ENCODE peak calls at places on chromosomes 13 and 19, in seven cellular contexts. One of them, this sample, is unnamed.

GRCh38 chr13:24520733-24521132 is 8.2 kb upstream of the PARP4 start:
- DNase-seq in GM12865: no peak
- DNase-seq in WTC11: no peak
- DNase-seq in OCI-LY7: no peak
- DNase-seq in mucosa of descending colon: no peak
- DNase-seq in A549: no peak
- DNase-seq in GM13976: no peak
- DNase-seq in this sample: no peak

GRCh38 chr13:113775451-113776145 is 16.6 kb downstream of the TMEM255B start:
- DNase-seq in OCI-LY7: no peak
- DNase-seq in mucosa of descending colon: no peak
- DNase-seq in A549: no peak
- DNase-seq in WTC11: no peak
- DNase-seq in GM13976: no peak
- DNase-seq in GM12865: no peak
- DNase-seq in this sample: no peak

GRCh38 chr13:48233097-48233885 is at the start of gene ITM2B:
- DNase-seq in GM12865: peak; percentile 62
- DNase-seq in GM13976: peak; percentile 75
- DNase-seq in A549: peak; percentile 64
- DNase-seq in mucosa of descending colon: peak; percentile 84
- DNase-seq in WTC11: peak; percentile 70
- DNase-seq in OCI-LY7: peak; percentile 77
- DNase-seq in this sample: peak; percentile 60

GRCh38 chr13:112060431-112060830 is 6.5 kb upstream of the SOX1 start:
- DNase-seq in GM12865: no peak
- DNase-seq in WTC11: no peak
- DNase-seq in A549: no peak
- DNase-seq in OCI-LY7: no peak
- DNase-seq in GM13976: no peak
- DNase-seq in mucosa of descending colon: no peak
- DNase-seq in this sample: no peak

GRCh38 chr19:17103177-17103576 is 27.6 kb downstream of the MYO9B start:
- DNase-seq in WTC11: peak; percentile 70
- DNase-seq in A549: peak; percentile 58
- DNase-seq in GM12865: no peak
- DNase-seq in GM13976: no peak
- DNase-seq in OCI-LY7: no peak
- DNase-seq in mucosa of descending colon: no peak
- DNase-seq in this sample: peak; percentile 49

GRCh38 chr13:48156466-48156865 is 61.6 kb upstream of the MED4 start:
- DNase-seq in GM12865: peak; percentile 46
- DNase-seq in WTC11: peak; percentile 29
- DNase-seq in OCI-LY7: peak; percentile 27
- DNase-seq in mucosa of descending colon: peak; percentile 53
- DNase-seq in GM13976: no peak
- DNase-seq in A549: no peak
- DNase-seq in this sample: peak; percentile 91

GRCh38 chr13:22757530-22758120 is 423.2 kb upstream of the SGCG start:
- DNase-seq in WTC11: no peak
- DNase-seq in mucosa of descending colon: no peak
- DNase-seq in GM12865: no peak
- DNase-seq in A549: peak; percentile 10
- DNase-seq in GM13976: no peak
- DNase-seq in OCI-LY7: no peak
- DNase-seq in this sample: no peak

GRCh38 chr13:21106089-21106488 is 44.7 kb upstream of the LATS2 start:
- DNase-seq in A549: no peak
- DNase-seq in GM12865: no peak
- DNase-seq in OCI-LY7: no peak
- DNase-seq in GM13976: no peak
- DNase-seq in mucosa of descending colon: no peak
- DNase-seq in WTC11: no peak
- DNase-seq in this sample: no peak

GRCh38 chr13:45278096-45278645 is 62.8 kb downstream of the TPT1 start:
- DNase-seq in GM13976: no peak
- DNase-seq in OCI-LY7: no peak
- DNase-seq in A549: no peak
- DNase-seq in mucosa of descending colon: no peak
- DNase-seq in WTC11: no peak
- DNase-seq in GM12865: no peak
- DNase-seq in this sample: no peak

GRCh38 chr13:36858285-36858684 is 39.3 kb downstream of the RFXAP start:
- DNase-seq in OCI-LY7: peak; percentile 82
- DNase-seq in mucosa of descending colon: peak; percentile 18
- DNase-seq in A549: peak; percentile 53
- DNase-seq in WTC11: no peak
- DNase-seq in GM12865: peak; percentile 58
- DNase-seq in GM13976: peak; percentile 37
- DNase-seq in this sample: no peak
- TF ChIP-seq CTCF in OCI-LY7: peak; percentile 82
- TF ChIP-seq CTCF in mucosa of descending colon: no peak
- TF ChIP-seq CTCF in A549: peak; percentile 48
- TF ChIP-seq CTCF in WTC11: peak; percentile 13
- TF ChIP-seq CTCF in GM12865: peak; percentile 43
- TF ChIP-seq CTCF in GM13976: peak; percentile 20
- TF ChIP-seq CTCF in this sample: peak; percentile 61

GRCh38 chr13:59176775-59177174 is 987.0 kb downstream of the DIAPH3 start:
- DNase-seq in GM13976: peak; percentile 16
- DNase-seq in OCI-LY7: peak; percentile 14
- DNase-seq in A549: peak; percentile 5
- DNase-seq in GM12865: peak; percentile 3
- DNase-seq in mucosa of descending colon: no peak
- DNase-seq in WTC11: no peak
- DNase-seq in this sample: no peak
- TF ChIP-seq CTCF in GM13976: peak; percentile 30
- TF ChIP-seq CTCF in OCI-LY7: peak; percentile 67
- TF ChIP-seq CTCF in A549: no peak
- TF ChIP-seq CTCF in GM12865: peak; percentile 26
- TF ChIP-seq CTCF in mucosa of descending colon: no peak
- TF ChIP-seq CTCF in WTC11: peak; percentile 42
- TF ChIP-seq CTCF in this sample: no peak

DNA sequence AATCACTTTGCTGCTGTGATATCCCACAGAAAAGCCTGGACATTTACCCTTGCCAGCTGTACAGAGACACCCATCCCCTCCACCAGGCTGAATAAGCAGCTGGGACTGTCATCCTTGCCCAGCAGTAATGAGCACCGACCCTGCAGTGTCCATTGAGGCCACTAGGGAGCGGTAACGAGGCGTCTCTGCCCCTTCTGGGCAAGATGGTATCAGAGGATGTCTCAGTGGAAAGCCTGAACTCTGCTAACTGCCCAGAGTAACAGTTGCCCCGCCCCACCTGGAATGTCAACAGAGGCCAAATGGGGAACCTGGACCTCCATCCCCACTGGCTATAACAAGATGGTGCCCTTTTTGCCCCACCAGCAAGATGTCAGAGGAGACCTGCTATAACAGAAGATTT is 22.8 kb upstream of the CEACAM20 start:
- DNase-seq in mucosa of descending colon: peak; percentile 43
- DNase-seq in A549: peak; percentile 81
- DNase-seq in GM12865: peak; percentile 21
- DNase-seq in GM13976: peak; percentile 33
- DNase-seq in OCI-LY7: peak; percentile 41
- DNase-seq in WTC11: peak; percentile 95
- DNase-seq in this sample: peak; percentile 70
- TF ChIP-seq CTCF in mucosa of descending colon: no peak
- TF ChIP-seq CTCF in A549: peak; percentile 35
- TF ChIP-seq CTCF in GM12865: peak; percentile 47
- TF ChIP-seq CTCF in GM13976: peak; percentile 23
- TF ChIP-seq CTCF in OCI-LY7: peak; percentile 82
- TF ChIP-seq CTCF in WTC11: peak; percentile 79
- TF ChIP-seq CTCF in this sample: peak; percentile 46

DNA sequence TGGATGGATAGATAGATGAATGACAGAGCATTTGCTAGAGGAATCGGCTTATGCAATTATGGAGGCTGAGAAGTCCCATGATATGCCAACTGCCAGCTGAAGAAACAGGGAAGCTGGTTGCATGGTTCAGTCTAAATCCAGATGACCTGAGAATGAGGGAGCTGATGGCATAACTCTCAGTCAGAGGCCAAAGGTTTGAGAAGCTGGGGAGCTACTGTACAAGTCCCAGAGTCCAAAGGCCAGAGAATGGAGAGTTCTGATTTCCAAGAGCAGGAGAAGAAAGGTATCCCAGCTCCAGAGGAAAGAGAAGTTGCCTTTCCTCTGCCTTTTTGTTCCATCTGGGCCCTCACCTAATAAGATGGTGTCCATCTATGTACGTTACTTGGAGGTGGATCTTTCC is 108.3 kb downstream of the CDK8 start:
- DNase-seq in mucosa of descending colon: no peak
- DNase-seq in A549: no peak
- DNase-seq in WTC11: no peak
- DNase-seq in GM12865: no peak
- DNase-seq in GM13976: no peak
- DNase-seq in OCI-LY7: no peak
- DNase-seq in this sample: no peak
- TF ChIP-seq CTCF in mucosa of descending colon: no peak
- TF ChIP-seq CTCF in A549: no peak
- TF ChIP-seq CTCF in WTC11: no peak
- TF ChIP-seq CTCF in GM12865: no peak
- TF ChIP-seq CTCF in GM13976: no peak
- TF ChIP-seq CTCF in OCI-LY7: no peak
- TF ChIP-seq CTCF in this sample: no peak

DNA sequence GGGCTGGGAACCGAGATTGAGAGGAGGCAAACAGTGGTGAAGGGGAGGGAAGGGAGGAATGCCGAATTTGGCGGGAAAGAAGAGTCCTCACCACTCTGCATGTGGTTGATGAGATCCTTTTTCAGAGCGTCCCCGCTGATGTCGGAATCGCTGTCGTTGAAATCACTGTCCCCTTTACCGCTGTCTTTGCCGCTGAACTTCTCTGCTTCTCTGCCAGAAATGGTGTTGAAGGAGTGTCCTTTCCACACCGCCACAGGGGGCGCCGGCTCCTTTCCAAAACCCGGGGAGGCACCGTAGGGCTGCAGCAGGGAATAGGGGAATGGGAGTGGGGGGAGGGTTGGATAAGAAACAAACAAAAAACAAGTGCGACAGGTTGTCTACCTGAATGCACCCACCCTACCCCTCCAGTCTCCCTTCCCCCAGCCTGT is 3.1 kb downstream of the PCDH8 start:
- DNase-seq in WTC11: peak; percentile 56
- DNase-seq in A549: no peak
- DNase-seq in OCI-LY7: no peak
- DNase-seq in mucosa of descending colon: no peak
- DNase-seq in GM13976: no peak
- DNase-seq in GM12865: no peak
- DNase-seq in this sample: no peak
- TF ChIP-seq CTCF in WTC11: no peak
- TF ChIP-seq CTCF in A549: no peak
- TF ChIP-seq CTCF in OCI-LY7: peak; percentile 9
- TF ChIP-seq CTCF in mucosa of descending colon: no peak
- TF ChIP-seq CTCF in GM13976: no peak
- TF ChIP-seq CTCF in GM12865: peak; percentile 11
- TF ChIP-seq CTCF in this sample: no peak

GRCh38 chr19:37362733-37363132 is 8.2 kb upstream of the ZNF527 start:
- DNase-seq in GM13976: no peak
- DNase-seq in GM12865: no peak
- DNase-seq in OCI-LY7: peak; percentile 37
- DNase-seq in WTC11: peak; percentile 82
- DNase-seq in A549: peak; percentile 62
- DNase-seq in mucosa of descending colon: peak; percentile 7
- DNase-seq in this sample: peak; percentile 15
- TF ChIP-seq CTCF in GM13976: no peak
- TF ChIP-seq CTCF in GM12865: no peak
- TF ChIP-seq CTCF in OCI-LY7: peak; percentile 58
- TF ChIP-seq CTCF in WTC11: peak; percentile 25
- TF ChIP-seq CTCF in A549: no peak
- TF ChIP-seq CTCF in mucosa of descending colon: no peak
- TF ChIP-seq CTCF in this sample: no peak

GRCh38 chr13:94658926-94659649 is 53.3 kb downstream of the SOX21 start:
- DNase-seq in mucosa of descending colon: no peak
- DNase-seq in OCI-LY7: no peak
- DNase-seq in GM13976: no peak
- DNase-seq in GM12865: no peak
- DNase-seq in A549: peak; percentile 9
- DNase-seq in WTC11: no peak
- DNase-seq in this sample: no peak
- TF ChIP-seq CTCF in mucosa of descending colon: no peak
- TF ChIP-seq CTCF in OCI-LY7: no peak
- TF ChIP-seq CTCF in GM13976: no peak
- TF ChIP-seq CTCF in GM12865: no peak
- TF ChIP-seq CTCF in A549: no peak
- TF ChIP-seq CTCF in WTC11: no peak
- TF ChIP-seq CTCF in this sample: no peak

GRCh38 chr13:89474432-89474831 is 1803.3 kb downstream of the SLITRK5 start:
- DNase-seq in GM13976: no peak
- DNase-seq in OCI-LY7: no peak
- DNase-seq in A549: no peak
- DNase-seq in WTC11: no peak
- DNase-seq in GM12865: no peak
- DNase-seq in mucosa of descending colon: no peak
- DNase-seq in this sample: no peak
- TF ChIP-seq CTCF in GM13976: no peak
- TF ChIP-seq CTCF in OCI-LY7: no peak
- TF ChIP-seq CTCF in A549: no peak
- TF ChIP-seq CTCF in WTC11: no peak
- TF ChIP-seq CTCF in GM12865: no peak
- TF ChIP-seq CTCF in mucosa of descending colon: no peak
- TF ChIP-seq CTCF in this sample: no peak

This sample was measured in activated CD8-positive, alpha-beta T cell treated with anti-CD3 and anti-CD28 coated beads for 36 hours.